ENCODE peak calls at places on chromosomes 3 and 15, in nine cellular contexts. F is activated naive CD4-positive, alpha-beta T cell treated with anti-CD3 and anti-CD28 coated beads for 36 hours; G is non-pigmented ciliary epithelial cell; K is fibroblast of pulmonary artery; C is H9; Z is SW480; A is myocyte; S is T follicular helper cell; E is kidney tubule cell. B is an unnamed sample.

GRCh38 chr15:92451225-92451825 is 57.6 kb downstream of the ST8SIA2 start:
- DNase-seq in F (no peak), G (peak; percentile 53), K (peak; percentile 4), C (no peak), Z (peak; percentile 28), A (peak; percentile 92), S (no peak), E (peak; percentile 77), B (no peak)

GRCh38 chr3:12301031-12301430 is 12.2 kb downstream of the PPARG start:
- DNase-seq in F (no peak), G (no peak), K (no peak), C (no peak), Z (no peak), A (no peak), S (no peak), E (no peak), B (no peak)

GRCh38 chr3:197555281-197556261 is at the start of gene BDH1:
- DNase-seq in F (peak; percentile 78), G (no peak), K (no peak), C (peak; percentile 76), Z (peak; percentile 69), A (no peak), S (peak; percentile 31), E (peak; percentile 58), B (peak; percentile 78)

GRCh38 chr15:75198560-75199346 is 2.9 kb upstream of the C15orf39 start:
- DNase-seq in F (peak; percentile 34), G (no peak), K (peak; percentile 42), C (peak; percentile 80), Z (peak; percentile 76), A (peak; percentile 43), S (no peak), E (peak; percentile 36), B (peak; percentile 42)

GRCh38 chr15:25936004-25936403 is 72.9 kb upstream of the ATP10A start:
- DNase-seq in F (no peak), G (no peak), K (no peak), C (no peak), Z (no peak), A (no peak), S (no peak), E (no peak), B (no peak)

GRCh38 chr15:66603301-66604179 is 37.7 kb upstream of the LCTL start:
- DNase-seq in F (peak; percentile 72), G (no peak), K (peak; percentile 76), C (peak; percentile 82), Z (peak; percentile 31), A (peak; percentile 58), S (peak; percentile 48), E (peak; percentile 50), B (peak; percentile 71)

GRCh38 chr3:49714728-49715550 is 4.5 kb downstream of the AMIGO3 start:
- DNase-seq in F (no peak), G (no peak), K (no peak), C (peak; percentile 20), Z (no peak), A (peak; percentile 60), S (no peak), E (no peak), B (no peak)

GRCh38 chr15:41241251-41241964 is 10.3 kb downstream of the CHP1 start:
- DNase-seq in F (no peak), G (no peak), K (peak; percentile 29), C (no peak), Z (peak; percentile 22), A (peak; percentile 7), S (no peak), E (peak; percentile 42), B (no peak)

GRCh38 chr3:188061133-188061532 is 92.8 kb upstream of the LPP start:
- DNase-seq in F (peak; percentile 74), G (no peak), K (peak; percentile 37), C (no peak), Z (peak; percentile 70), A (peak; percentile 14), S (peak; percentile 11), E (peak; percentile 79), B (peak; percentile 81)

GRCh38 chr15:96213896-96214295 is 116.6 kb upstream of the NR2F2 start:
- DNase-seq in F (no peak), G (no peak), K (no peak), C (no peak), Z (no peak), A (no peak), S (no peak), E (no peak), B (no peak)

GRCh38 chr3:188595890-188596376 is 442.0 kb downstream of the LPP start:
- DNase-seq in F (no peak), G (no peak), K (peak; percentile 56), C (no peak), Z (no peak), A (peak; percentile 98), S (no peak), E (peak; percentile 33), B (no peak)

GRCh38 chr3:78497025-78497424 is 1270.8 kb downstream of the ROBO1 start:
- DNase-seq in F (no peak), G (no peak), K (no peak), C (no peak), Z (no peak), A (no peak), S (no peak), E (no peak), B (no peak)

GRCh38 chr15:38853608-38854007 is 289.0 kb upstream of the RASGRP1 start:
- DNase-seq in F (peak; percentile 42), G (no peak), K (peak; percentile 55), C (peak; percentile 84), Z (no peak), A (peak; percentile 60), S (peak; percentile 19), E (peak; percentile 23), B (peak; percentile 36)

GRCh38 chr15:98835889-98836288 is 171.7 kb downstream of the PGPEP1L start:
- DNase-seq in F (no peak), G (no peak), K (no peak), C (no peak), Z (no peak), A (no peak), S (no peak), E (no peak), B (no peak)

GRCh38 chr15:30023798-30024295 is 58.9 kb upstream of the GOLGA8J start:
- DNase-seq in F (no peak), G (no peak), K (peak; percentile 61), C (no peak), Z (no peak), A (peak; percentile 19), S (no peak), E (no peak), B (no peak)

GRCh38 chr15:29870495-29871151 is 48.4 kb upstream of the TJP1 start:
- DNase-seq in F (no peak), G (no peak), K (no peak), C (no peak), Z (no peak), A (no peak), S (no peak), E (no peak), B (no peak)

GRCh38 chr3:38376098-38376816 is 29.7 kb downstream of the XYLB start:
- DNase-seq in F (no peak), G (no peak), K (no peak), C (no peak), Z (no peak), A (peak; percentile 48), S (no peak), E (no peak), B (no peak)

GRCh38 chr15:60021589-60022378 is 17.7 kb downstream of the FOXB1 start:
- DNase-seq in F (no peak), G (no peak), K (no peak), C (no peak), Z (peak; percentile 3), A (no peak), S (no peak), E (peak; percentile 49), B (no peak)

GRCh38 chr3:113677745-113678144 is 18.7 kb downstream of the USF3 start:
- DNase-seq in F (no peak), G (no peak), K (no peak), C (peak; percentile 54), Z (no peak), A (no peak), S (no peak), E (no peak), B (no peak)

GRCh38 chr3:169676925-169677537 is 13.5 kb upstream of the MECOM start:
- DNase-seq in F (no peak), G (no peak), K (no peak), C (no peak), Z (no peak), A (no peak), S (no peak), E (no peak), B (no peak)

GRCh38 chr15:81492303-81492702 is 118.3 kb upstream of the TMC3 start:
- DNase-seq in F (no peak), G (no peak), K (peak; percentile 81), C (no peak), Z (no peak), A (peak; percentile 40), S (no peak), E (no peak), B (no peak)

GRCh38 chr15:32866486-32867312 is 148.9 kb downstream of the GREM1 start:
- DNase-seq in F (no peak), G (no peak), K (no peak), C (no peak), Z (no peak), A (no peak), S (no peak), E (peak; percentile 70), B (no peak)

GRCh38 chr3:139124197-139124596 is 79.5 kb upstream of the PRR23C start:
- DNase-seq in F (no peak), G (no peak), K (no peak), C (no peak), Z (no peak), A (no peak), S (no peak), E (no peak), B (no peak)

GRCh38 chr15:92899910-92900711 is at the start of gene CHD2:
- DNase-seq in F (peak; percentile 86), G (peak; percentile 57), K (peak; percentile 87), C (peak; percentile 90), Z (peak; percentile 95), A (peak; percentile 82), S (peak; percentile 75), E (peak; percentile 91), B (peak; percentile 84)

GRCh38 chr15:34952481-34952880 is 17.1 kb downstream of the AQR start:
- DNase-seq in F (no peak), G (no peak), K (peak; percentile 13), C (no peak), Z (no peak), A (no peak), S (no peak), E (no peak), B (no peak)

GRCh38 chr3:108319428-108320053 is 23.2 kb downstream of the HHLA2 start:
- DNase-seq in F (no peak), G (no peak), K (no peak), C (no peak), Z (no peak), A (no peak), S (no peak), E (no peak), B (no peak)

GRCh38 chr15:40481671-40482070 is 10.9 kb downstream of the CHST14 start:
- DNase-seq in F (no peak), G (no peak), K (peak; percentile 18), C (no peak), Z (no peak), A (peak; percentile 30), S (no peak), E (no peak), B (no peak)

GRCh38 chr3:107574650-107575049 is 51.9 kb downstream of the BBX start:
- DNase-seq in F (peak; percentile 22), G (no peak), K (peak; percentile 72), C (no peak), Z (peak; percentile 17), A (peak; percentile 70), S (no peak), E (peak; percentile 44), B (no peak)

GRCh38 chr3:125670945-125671344 is 75.6 kb upstream of the OSBPL11 start:
- DNase-seq in F (no peak), G (no peak), K (no peak), C (no peak), Z (no peak), A (no peak), S (no peak), E (no peak), B (no peak)

GRCh38 chr3:171811913-171812321 is 1.6 kb upstream of the PLD1 start:
- DNase-seq in F (no peak), G (no peak), K (peak; percentile 87), C (no peak), Z (no peak), A (no peak), S (no peak), E (no peak), B (no peak)

GRCh38 chr3:99902091-99902490 is 84.4 kb downstream of the CMSS1 start:
- DNase-seq in F (no peak), G (no peak), K (peak; percentile 39), C (no peak), Z (no peak), A (peak; percentile 31), S (no peak), E (peak; percentile 71), B (no peak)